ENCODE peak calls at places on chromosomes 2 and 18, in seven cellular contexts. X is neuronal stem cell, F is mesenchymal stem cell, N is H1, A is mesendoderm, R is trophoblast cell, C is H9. O is an unnamed sample.

GRCh38 chr2:26807788-26808460 is 22.1 kb downstream of the CENPA start:
- DNase-seq in X (peak), F (peak), N (no peak), A (peak), R (no peak), C (no peak), O (peak)

GRCh38 chr18:36532394-36532793 is 234.9 kb downstream of the FHOD3 start:
- DNase-seq in X (no peak), F (no peak), N (no peak), A (no peak), R (peak), C (no peak), O (peak)

GRCh38 chr2:215863687-215864086 is 149.7 kb downstream of the MREG start:
- DNase-seq in X (no peak), F (no peak), N (no peak), A (no peak), R (peak), C (no peak), O (no peak)

GRCh38 chr2:1742680-1743395 is 1.5 kb downstream of the PXDN start:
- DNase-seq in X (peak), F (peak), N (peak), A (peak), R (peak), C (peak), O (peak)

GRCh38 chr2:8676915-8677645 is 4.8 kb upstream of the ID2 start:
- DNase-seq in X (peak), F (peak), N (no peak), A (peak), R (no peak), C (no peak), O (peak)

GRCh38 chr2:127410871-127411396 is 7.3 kb upstream of the PROC start:
- DNase-seq in X (no peak), F (peak), N (no peak), A (no peak), R (no peak), C (no peak), O (peak)

GRCh38 chr18:76805221-76805620 is 17.1 kb upstream of the ZNF236 start:
- DNase-seq in X (no peak), F (peak), N (no peak), A (peak), R (no peak), C (no peak), O (peak)

GRCh38 chr2:237326250-237327171 is 87.5 kb downstream of the COL6A3 start:
- DNase-seq in X (no peak), F (peak), N (no peak), A (no peak), R (no peak), C (no peak), O (peak)

GRCh38 chr18:58378411-58378820 is 250.5 kb downstream of the ALPK2 start:
- DNase-seq in X (no peak), F (no peak), N (no peak), A (no peak), R (no peak), C (no peak), O (no peak)

GRCh38 chr18:47520263-47520662 is 268.8 kb upstream of the SKOR2 start:
- DNase-seq in X (no peak), F (no peak), N (no peak), A (no peak), R (no peak), C (no peak), O (no peak)

GRCh38 chr2:33034784-33035183 is 88.0 kb downstream of the LTBP1 start:
- DNase-seq in X (no peak), F (no peak), N (no peak), A (no peak), R (no peak), C (no peak), O (no peak)

GRCh38 chr2:217625475-217626245 is 377.1 kb downstream of the TNS1 start:
- DNase-seq in X (no peak), F (peak), N (no peak), A (no peak), R (no peak), C (no peak), O (peak)

GRCh38 chr2:138086556-138086955 is 122.3 kb downstream of the HNMT start:
- DNase-seq in X (no peak), F (peak), N (no peak), A (no peak), R (no peak), C (no peak), O (peak)

GRCh38 chr18:11470941-11471340 is 138.5 kb upstream of the SLC35G4 start:
- DNase-seq in X (no peak), F (no peak), N (no peak), A (no peak), R (no peak), C (no peak), O (no peak)

GRCh38 chr2:44010266-44010665 is 14.5 kb upstream of the LRPPRC start:
- DNase-seq in X (no peak), F (no peak), N (no peak), A (no peak), R (no peak), C (no peak), O (no peak)

GRCh38 chr2:37350917-37351316 is 6.5 kb downstream of the QPCT start:
- DNase-seq in X (no peak), F (peak), N (no peak), A (no peak), R (no peak), C (no peak), O (no peak)

GRCh38 chr18:906416-907170 is 1.9 kb downstream of the ADCYAP1 start:
- DNase-seq in X (no peak), F (no peak), N (peak), A (peak), R (no peak), C (peak), O (no peak)

GRCh38 chr2:157292853-157293252 is 32.8 kb downstream of the ERMN start:
- DNase-seq in X (no peak), F (no peak), N (no peak), A (no peak), R (no peak), C (no peak), O (no peak)

GRCh38 chr18:74804677-74805076 is 207.0 kb downstream of the ZNF407 start:
- DNase-seq in X (no peak), F (no peak), N (no peak), A (peak), R (no peak), C (no peak), O (no peak)

GRCh38 chr2:240514631-240515030 is 43.2 kb downstream of the ANKMY1 start:
- DNase-seq in X (no peak), F (no peak), N (peak), A (no peak), R (no peak), C (peak), O (no peak)

GRCh38 chr2:172096661-172097547 is 5.8 kb downstream of the DLX2 start:
- DNase-seq in X (peak), F (peak), N (peak), A (peak), R (no peak), C (no peak), O (peak)

GRCh38 chr18:50590625-50591024 is 30.7 kb downstream of the MAPK4 start:
- DNase-seq in X (no peak), F (no peak), N (no peak), A (no peak), R (no peak), C (no peak), O (no peak)

GRCh38 chr2:190911813-190912212 is 31.2 kb downstream of the GLS start:
- DNase-seq in X (no peak), F (peak), N (no peak), A (no peak), R (no peak), C (no peak), O (peak)

GRCh38 chr2:223101340-223102039 is 49.5 kb downstream of the KCNE4 start:
- DNase-seq in X (peak), F (peak), N (peak), A (peak), R (peak), C (peak), O (peak)

GRCh38 chr18:370753-371615 is 103.1 kb upstream of the THOC1 start:
- DNase-seq in X (no peak), F (peak), N (no peak), A (no peak), R (no peak), C (no peak), O (no peak)

GRCh38 chr2:11303290-11304013 is 41.0 kb downstream of the ROCK2 start:
- DNase-seq in X (no peak), F (no peak), N (no peak), A (no peak), R (no peak), C (no peak), O (no peak)

GRCh38 chr2:149329068-149329467 is 1.3 kb upstream of the LYPD6 start:
- DNase-seq in X (no peak), F (no peak), N (peak), A (no peak), R (no peak), C (peak), O (no peak)

GRCh38 chr2:95053543-95053942 is 28.0 kb downstream of the MAL start:
- DNase-seq in X (no peak), F (no peak), N (peak), A (peak), R (no peak), C (peak), O (no peak)

GRCh38 chr2:196341318-196341841 is 170.0 kb upstream of the STK17B start:
- DNase-seq in X (no peak), F (no peak), N (no peak), A (no peak), R (no peak), C (no peak), O (no peak)
- H4K8ac ChIP-seq in X (no peak), F (no peak), N (no peak), A (no peak), R (no peak), C (no peak), O (no peak)

DNA sequence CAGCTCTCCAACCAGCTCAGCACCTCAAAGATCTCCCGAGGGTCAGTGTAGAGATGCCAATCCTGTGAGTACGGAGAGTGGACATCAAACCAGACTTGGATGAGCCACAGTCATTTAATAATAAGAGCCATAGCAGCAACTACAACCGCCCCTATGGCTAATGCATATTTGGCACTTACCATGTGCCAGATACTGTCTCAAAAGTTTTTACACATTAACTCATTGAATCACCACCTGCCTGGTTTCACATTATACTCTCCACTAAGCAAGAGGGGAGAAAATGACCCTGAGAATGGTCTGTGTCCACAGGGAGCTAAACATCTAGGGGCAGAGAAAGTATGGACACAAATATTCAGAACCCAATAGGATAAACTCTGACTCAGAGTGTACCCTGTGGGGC is 2.6 kb downstream of the CNPPD1 start:
- DNase-seq in X (no peak), F (no peak), N (no peak), A (no peak), R (no peak), C (no peak), O (no peak)
- H4K8ac ChIP-seq in X (no peak), F (no peak), N (no peak), A (no peak), R (no peak), C (no peak), O (no peak)

DNA sequence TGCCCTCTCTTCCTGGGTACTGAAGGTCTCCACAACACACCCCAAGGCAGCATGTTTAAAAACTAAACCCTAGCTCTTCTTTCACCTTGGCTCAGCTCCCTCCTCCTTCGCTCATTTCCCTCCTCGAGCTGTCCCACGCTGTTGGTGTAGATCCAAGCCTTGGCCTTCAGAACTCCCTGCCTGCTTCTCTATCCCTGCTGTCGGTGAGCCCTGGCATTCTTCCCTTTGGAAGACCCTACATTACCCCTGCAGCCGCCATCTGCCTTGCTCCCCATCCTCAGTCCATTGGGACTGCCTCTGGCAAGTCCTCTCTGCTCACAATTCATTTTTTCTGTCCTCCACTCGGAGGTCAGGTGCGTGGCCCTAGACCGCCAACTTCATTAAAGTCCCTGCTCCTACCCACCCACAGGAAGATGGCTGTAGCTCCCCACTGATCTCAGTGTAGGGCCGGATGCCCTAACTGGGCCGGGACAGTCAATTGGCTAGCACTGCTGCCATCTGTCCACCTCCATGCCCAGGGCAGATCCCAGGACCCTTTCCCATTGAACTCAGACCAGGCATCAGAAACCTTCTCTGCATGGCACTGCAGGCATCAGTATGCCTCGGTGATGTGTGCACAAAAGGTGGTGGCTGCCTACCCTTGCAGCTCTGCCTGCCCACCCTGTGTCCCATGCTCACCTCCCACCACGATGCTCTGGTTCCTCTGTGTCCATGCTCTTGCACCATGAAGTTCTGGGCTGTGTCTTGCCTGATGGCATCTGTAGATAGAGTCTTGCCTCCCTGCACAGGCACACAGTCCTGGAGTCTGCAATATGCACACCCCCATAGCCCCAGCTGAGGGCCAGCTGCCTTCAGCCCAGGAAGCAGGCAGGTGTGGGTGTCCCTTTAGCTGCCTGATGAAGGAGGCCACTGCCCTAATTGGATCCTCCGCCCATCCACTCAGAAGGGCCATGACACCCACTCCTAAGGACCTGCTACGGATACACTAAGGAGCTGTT is 5.7 kb downstream of the AMER3 start:
- DNase-seq in X (no peak), F (no peak), N (no peak), A (no peak), R (no peak), C (no peak), O (no peak)
- H4K8ac ChIP-seq in X (peak), F (no peak), N (no peak), A (no peak), R (no peak), C (no peak), O (no peak)

DNA sequence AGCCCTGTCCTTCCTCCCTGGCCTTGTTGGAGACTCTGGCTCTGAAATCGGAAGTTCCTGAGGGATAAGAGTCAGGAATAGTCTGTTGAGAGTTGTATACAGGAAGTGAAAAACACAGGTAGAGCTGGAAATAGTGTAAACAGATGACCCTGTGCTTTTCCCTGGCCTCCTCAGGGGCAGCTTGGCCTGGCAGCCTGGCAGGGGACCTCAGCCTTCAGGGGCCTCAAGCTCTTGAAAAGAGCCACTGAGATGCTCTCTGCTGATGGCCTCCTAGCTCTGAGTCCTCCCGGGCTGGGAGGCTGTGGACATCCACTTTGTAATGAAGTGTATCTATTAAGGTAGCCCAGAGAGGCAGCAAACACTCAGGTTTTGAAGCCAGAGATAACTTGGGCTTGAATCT is 79.3 kb downstream of the DDX1 start:
- DNase-seq in X (no peak), F (no peak), N (no peak), A (no peak), R (no peak), C (no peak), O (no peak)
- H4K8ac ChIP-seq in X (no peak), F (no peak), N (no peak), A (no peak), R (no peak), C (no peak), O (no peak)

DNA sequence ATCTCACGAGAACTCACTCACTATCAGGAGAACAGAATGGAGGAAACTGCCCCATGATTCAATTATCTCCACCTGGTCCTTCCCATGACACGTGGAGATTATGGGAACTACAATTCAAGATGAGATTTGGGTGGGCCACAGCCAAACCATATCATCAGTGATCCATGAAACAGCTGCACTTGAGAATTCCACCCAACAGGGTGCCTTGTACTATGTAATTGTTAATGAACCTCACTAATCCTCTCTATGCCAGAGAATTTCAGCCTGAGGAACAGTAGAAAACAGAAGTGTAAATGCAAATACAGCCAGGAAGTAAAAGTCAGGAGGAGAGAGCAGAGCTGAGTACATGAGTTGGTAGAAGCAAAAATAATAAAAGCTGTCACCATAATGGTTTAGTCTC is 261.4 kb downstream of the EPHA4 start:
- DNase-seq in X (no peak), F (no peak), N (no peak), A (peak), R (no peak), C (no peak), O (no peak)
- H4K8ac ChIP-seq in X (no peak), F (no peak), N (no peak), A (no peak), R (no peak), C (no peak), O (no peak)

DNA sequence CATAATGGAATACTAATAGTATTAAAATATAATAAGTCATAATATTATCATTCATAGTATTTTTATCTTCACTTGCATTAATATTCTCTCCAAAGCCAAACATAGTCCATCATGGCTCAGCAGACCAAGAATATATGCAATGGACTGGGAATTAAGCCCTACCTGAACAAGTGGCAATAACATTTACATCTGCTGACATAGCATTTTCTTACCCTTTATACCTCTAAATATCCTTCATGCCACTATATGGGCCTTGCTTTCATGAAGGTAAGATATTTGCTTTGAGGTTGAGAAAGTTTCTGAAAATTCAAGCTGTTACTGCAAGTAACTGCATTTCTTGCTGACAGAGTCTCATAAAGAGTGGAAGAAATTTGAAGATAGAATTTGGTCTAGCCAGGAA is 847.4 kb upstream of the GCFC2 start:
- DNase-seq in X (no peak), F (no peak), N (no peak), A (no peak), R (no peak), C (no peak), O (no peak)
- H4K8ac ChIP-seq in X (no peak), F (no peak), N (no peak), A (no peak), R (no peak), C (no peak), O (no peak)

DNA sequence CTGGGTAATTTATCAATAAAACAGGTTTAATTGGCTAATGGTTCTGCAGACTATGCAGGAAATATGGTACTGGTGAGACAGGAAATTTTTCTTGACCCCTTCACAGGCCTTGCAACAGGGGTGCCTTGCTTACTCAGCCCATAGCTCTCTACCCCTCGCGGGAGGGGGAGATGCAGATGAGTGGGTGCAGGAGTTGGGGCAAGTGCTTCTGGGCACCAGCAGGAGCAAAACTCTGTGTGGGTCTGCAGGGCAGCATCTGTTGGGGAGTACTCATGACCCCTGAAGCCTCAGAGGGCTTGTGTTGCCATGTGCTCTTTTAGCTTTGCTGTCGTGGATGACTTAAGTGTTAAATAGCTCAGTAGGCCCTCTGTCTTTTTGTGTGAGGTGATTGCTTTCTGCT is 48.6 kb downstream of the GULP1 start:
- DNase-seq in X (no peak), F (no peak), N (no peak), A (peak), R (no peak), C (no peak), O (no peak)
- H4K8ac ChIP-seq in X (no peak), F (no peak), N (peak), A (no peak), R (no peak), C (no peak), O (no peak)

O was measured in IMR-90.